ENCODE peak calls at places on chromosomes 12 and 14, in eight cellular contexts. One of them, this sample, is unnamed.

GRCh38 chr12:7131502-7131866 is 1.3 kb downstream of the CLSTN3 start:
- DNase-seq in bronchial epithelial cell: no peak
- DNase-seq in right lobe of liver: no peak
- DNase-seq in ascending aorta: no peak
- DNase-seq in endodermal cell: no peak
- DNase-seq in Caco-2: no peak
- DNase-seq in nephron progenitor cell: no peak
- DNase-seq in psoas muscle: no peak
- DNase-seq in this sample: no peak

GRCh38 chr12:120584343-120585149 is 3.3 kb upstream of the POP5 start:
- DNase-seq in psoas muscle: peak; percentile 48
- DNase-seq in ascending aorta: no peak
- DNase-seq in nephron progenitor cell: peak; percentile 67
- DNase-seq in right lobe of liver: peak; percentile 62
- DNase-seq in bronchial epithelial cell: no peak
- DNase-seq in Caco-2: peak; percentile 50
- DNase-seq in endodermal cell: peak; percentile 91
- DNase-seq in this sample: peak; percentile 45

GRCh38 chr14:33794791-33795300 is 156.0 kb downstream of the EGLN3 start:
- DNase-seq in endodermal cell: no peak
- DNase-seq in right lobe of liver: no peak
- DNase-seq in psoas muscle: no peak
- DNase-seq in bronchial epithelial cell: peak; percentile 73
- DNase-seq in ascending aorta: no peak
- DNase-seq in nephron progenitor cell: no peak
- DNase-seq in Caco-2: no peak
- DNase-seq in this sample: no peak

GRCh38 chr14:25869854-25870253 is 728.0 kb downstream of the NOVA1 start:
- DNase-seq in bronchial epithelial cell: no peak
- DNase-seq in ascending aorta: no peak
- DNase-seq in nephron progenitor cell: no peak
- DNase-seq in right lobe of liver: no peak
- DNase-seq in psoas muscle: no peak
- DNase-seq in endodermal cell: no peak
- DNase-seq in Caco-2: no peak
- DNase-seq in this sample: no peak

GRCh38 chr12:96986883-96987523 is 79.9 kb downstream of the NEDD1 start:
- DNase-seq in ascending aorta: no peak
- DNase-seq in Caco-2: no peak
- DNase-seq in psoas muscle: no peak
- DNase-seq in endodermal cell: peak; percentile 72
- DNase-seq in right lobe of liver: no peak
- DNase-seq in nephron progenitor cell: peak; percentile 33
- DNase-seq in bronchial epithelial cell: peak; percentile 24
- DNase-seq in this sample: no peak

GRCh38 chr14:101717663-101718490 is 43.6 kb upstream of the PPP2R5C start:
- DNase-seq in bronchial epithelial cell: no peak
- DNase-seq in right lobe of liver: no peak
- DNase-seq in Caco-2: peak; percentile 10
- DNase-seq in psoas muscle: no peak
- DNase-seq in ascending aorta: no peak
- DNase-seq in nephron progenitor cell: no peak
- DNase-seq in endodermal cell: peak; percentile 36
- DNase-seq in this sample: peak; percentile 14

GRCh38 chr12:107319536-107320030 is 226.2 kb upstream of the CRY1 start:
- DNase-seq in Caco-2: no peak
- DNase-seq in endodermal cell: no peak
- DNase-seq in bronchial epithelial cell: no peak
- DNase-seq in psoas muscle: no peak
- DNase-seq in nephron progenitor cell: peak; percentile 50
- DNase-seq in ascending aorta: no peak
- DNase-seq in right lobe of liver: no peak
- DNase-seq in this sample: no peak

GRCh38 chr14:21084988-21085853 is 13.2 kb downstream of the ZNF219 start:
- DNase-seq in nephron progenitor cell: no peak
- DNase-seq in right lobe of liver: peak; percentile 64
- DNase-seq in endodermal cell: no peak
- DNase-seq in psoas muscle: no peak
- DNase-seq in ascending aorta: no peak
- DNase-seq in Caco-2: no peak
- DNase-seq in bronchial epithelial cell: peak; percentile 74
- DNase-seq in this sample: no peak

GRCh38 chr12:66191547-66192126 is 2.6 kb downstream of the IRAK3 start:
- DNase-seq in ascending aorta: no peak
- DNase-seq in endodermal cell: peak; percentile 36
- DNase-seq in right lobe of liver: no peak
- DNase-seq in Caco-2: no peak
- DNase-seq in nephron progenitor cell: no peak
- DNase-seq in bronchial epithelial cell: peak; percentile 46
- DNase-seq in psoas muscle: no peak
- DNase-seq in this sample: no peak

GRCh38 chr12:106573239-106573638 is 9.6 kb upstream of the RFX4 start:
- DNase-seq in bronchial epithelial cell: no peak
- DNase-seq in endodermal cell: no peak
- DNase-seq in Caco-2: no peak
- DNase-seq in ascending aorta: no peak
- DNase-seq in right lobe of liver: no peak
- DNase-seq in psoas muscle: no peak
- DNase-seq in nephron progenitor cell: no peak
- DNase-seq in this sample: no peak

GRCh38 chr12:114406326-114407033 is 536 bp upstream of the TBX5 start:
- DNase-seq in psoas muscle: no peak
- DNase-seq in bronchial epithelial cell: no peak
- DNase-seq in right lobe of liver: no peak
- DNase-seq in endodermal cell: peak; percentile 53
- DNase-seq in Caco-2: no peak
- DNase-seq in ascending aorta: no peak
- DNase-seq in nephron progenitor cell: no peak
- DNase-seq in this sample: no peak

GRCh38 chr12:50845021-50845647 is 2.4 kb downstream of the TMPRSS12 start:
- DNase-seq in endodermal cell: no peak
- DNase-seq in right lobe of liver: no peak
- DNase-seq in psoas muscle: no peak
- DNase-seq in nephron progenitor cell: no peak
- DNase-seq in ascending aorta: no peak
- DNase-seq in bronchial epithelial cell: peak; percentile 39
- DNase-seq in Caco-2: no peak
- DNase-seq in this sample: no peak

GRCh38 chr12:93441617-93442410 is at the start of gene UBE2N:
- DNase-seq in psoas muscle: peak; percentile 97
- DNase-seq in nephron progenitor cell: peak; percentile 98
- DNase-seq in right lobe of liver: peak; percentile 98
- DNase-seq in bronchial epithelial cell: peak; percentile 80
- DNase-seq in endodermal cell: peak; percentile 100
- DNase-seq in Caco-2: peak; percentile 96
- DNase-seq in ascending aorta: peak; percentile 88
- DNase-seq in this sample: peak; percentile 95

GRCh38 chr12:120536064-120536791 is 2.1 kb downstream of the RNF10 start:
- DNase-seq in endodermal cell: no peak
- DNase-seq in Caco-2: no peak
- DNase-seq in nephron progenitor cell: no peak
- DNase-seq in bronchial epithelial cell: no peak
- DNase-seq in psoas muscle: no peak
- DNase-seq in right lobe of liver: no peak
- DNase-seq in ascending aorta: no peak
- DNase-seq in this sample: no peak

GRCh38 chr14:22152161-22152870 is 436.7 kb downstream of the DAD1 start:
- DNase-seq in endodermal cell: no peak
- DNase-seq in psoas muscle: no peak
- DNase-seq in nephron progenitor cell: no peak
- DNase-seq in ascending aorta: no peak
- DNase-seq in bronchial epithelial cell: no peak
- DNase-seq in Caco-2: peak; percentile 58
- DNase-seq in right lobe of liver: no peak
- DNase-seq in this sample: no peak

GRCh38 chr12:29743801-29744200 is 39.9 kb downstream of the TMTC1 start:
- DNase-seq in right lobe of liver: no peak
- DNase-seq in psoas muscle: no peak
- DNase-seq in ascending aorta: no peak
- DNase-seq in Caco-2: no peak
- DNase-seq in nephron progenitor cell: no peak
- DNase-seq in bronchial epithelial cell: peak; percentile 81
- DNase-seq in endodermal cell: peak; percentile 63
- DNase-seq in this sample: no peak

GRCh38 chr12:55659486-55660385 is 23.0 kb downstream of the OR10P1 start:
- DNase-seq in right lobe of liver: no peak
- DNase-seq in ascending aorta: no peak
- DNase-seq in Caco-2: no peak
- DNase-seq in endodermal cell: peak; percentile 71
- DNase-seq in psoas muscle: no peak
- DNase-seq in nephron progenitor cell: no peak
- DNase-seq in bronchial epithelial cell: no peak
- DNase-seq in this sample: no peak

GRCh38 chr14:60999536-60999935 is 18.5 kb downstream of the SLC38A6 start:
- DNase-seq in Caco-2: no peak
- DNase-seq in endodermal cell: no peak
- DNase-seq in psoas muscle: no peak
- DNase-seq in ascending aorta: no peak
- DNase-seq in nephron progenitor cell: no peak
- DNase-seq in bronchial epithelial cell: no peak
- DNase-seq in right lobe of liver: no peak
- DNase-seq in this sample: no peak

GRCh38 chr14:85587152-85587697 is 57.3 kb downstream of the FLRT2 start:
- DNase-seq in endodermal cell: no peak
- DNase-seq in ascending aorta: no peak
- DNase-seq in Caco-2: no peak
- DNase-seq in nephron progenitor cell: no peak
- DNase-seq in right lobe of liver: no peak
- DNase-seq in psoas muscle: no peak
- DNase-seq in bronchial epithelial cell: peak; percentile 84
- DNase-seq in this sample: no peak

GRCh38 chr12:129607293-129607692 is 296.5 kb downstream of the TMEM132D start:
- DNase-seq in psoas muscle: no peak
- DNase-seq in ascending aorta: no peak
- DNase-seq in endodermal cell: peak; percentile 78
- DNase-seq in nephron progenitor cell: peak; percentile 21
- DNase-seq in Caco-2: no peak
- DNase-seq in bronchial epithelial cell: no peak
- DNase-seq in right lobe of liver: no peak
- DNase-seq in this sample: no peak

DNA sequence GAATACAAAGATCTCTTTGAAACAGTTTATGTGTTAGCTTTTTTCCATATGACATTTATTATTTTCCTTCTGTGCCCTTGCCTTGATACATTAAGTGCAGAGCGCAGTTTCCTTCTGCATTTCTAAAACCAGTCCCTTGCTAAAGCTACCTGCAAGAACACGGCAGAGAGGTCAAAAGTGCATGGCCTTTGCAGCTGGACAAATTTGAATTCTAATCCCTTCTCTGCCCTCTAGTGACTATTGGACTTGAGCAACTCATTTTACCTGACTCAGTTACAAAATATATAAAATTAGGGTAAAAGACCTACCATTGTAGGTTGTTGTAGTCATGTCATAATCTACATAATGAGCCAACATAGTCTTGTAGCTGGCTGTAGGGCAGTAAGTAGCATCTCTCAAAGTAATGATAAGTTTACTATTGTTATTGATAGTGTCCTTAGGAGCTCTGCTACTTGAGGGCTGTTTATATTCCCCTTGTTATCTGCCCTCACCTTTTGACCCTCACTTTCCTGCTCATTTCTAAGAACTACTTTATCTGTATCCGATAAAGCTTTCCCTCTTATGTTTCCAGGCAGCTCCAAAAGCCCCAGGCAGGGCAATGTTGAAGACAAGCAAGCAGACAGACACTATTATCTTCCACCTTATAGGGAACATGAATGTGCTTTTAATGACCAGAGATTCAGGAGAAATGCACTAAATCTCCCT is 120.0 kb upstream of the PDZRN4 start:
- DNase-seq in nephron progenitor cell: no peak
- DNase-seq in Caco-2: no peak
- DNase-seq in endodermal cell: no peak
- DNase-seq in ascending aorta: no peak
- DNase-seq in psoas muscle: no peak
- DNase-seq in bronchial epithelial cell: no peak
- DNase-seq in right lobe of liver: no peak
- DNase-seq in this sample: no peak
- TF ChIP-seq CTCF in nephron progenitor cell: no peak
- TF ChIP-seq CTCF in Caco-2: no peak
- TF ChIP-seq CTCF in endodermal cell: no peak
- TF ChIP-seq CTCF in ascending aorta: no peak
- TF ChIP-seq CTCF in psoas muscle: no peak
- TF ChIP-seq CTCF in bronchial epithelial cell: no peak
- TF ChIP-seq CTCF in right lobe of liver: no peak
- TF ChIP-seq CTCF in this sample: no peak

GRCh38 chr14:39581474-39581873 is 149.2 kb upstream of the FBXO33 start:
- DNase-seq in bronchial epithelial cell: no peak
- DNase-seq in right lobe of liver: no peak
- DNase-seq in nephron progenitor cell: no peak
- DNase-seq in Caco-2: no peak
- DNase-seq in ascending aorta: no peak
- DNase-seq in endodermal cell: no peak
- DNase-seq in psoas muscle: no peak
- DNase-seq in this sample: no peak

GRCh38 chr14:39582028-39582654 is 149.9 kb upstream of the FBXO33 start:
- DNase-seq in right lobe of liver: no peak
- DNase-seq in endodermal cell: no peak
- DNase-seq in bronchial epithelial cell: no peak
- DNase-seq in psoas muscle: no peak
- DNase-seq in Caco-2: no peak
- DNase-seq in nephron progenitor cell: no peak
- DNase-seq in ascending aorta: no peak
- DNase-seq in this sample: no peak

GRCh38 chr14:39576726-39577125 is 144.5 kb upstream of the FBXO33 start:
- DNase-seq in psoas muscle: no peak
- DNase-seq in nephron progenitor cell: no peak
- DNase-seq in right lobe of liver: no peak
- DNase-seq in bronchial epithelial cell: peak; percentile 8
- DNase-seq in Caco-2: no peak
- DNase-seq in ascending aorta: no peak
- DNase-seq in endodermal cell: no peak
- DNase-seq in this sample: no peak

GRCh38 chr14:39576258-39576657 is 144.0 kb upstream of the FBXO33 start:
- DNase-seq in bronchial epithelial cell: no peak
- DNase-seq in right lobe of liver: no peak
- DNase-seq in psoas muscle: no peak
- DNase-seq in nephron progenitor cell: no peak
- DNase-seq in Caco-2: no peak
- DNase-seq in ascending aorta: no peak
- DNase-seq in endodermal cell: no peak
- DNase-seq in this sample: no peak
- TF ChIP-seq CTCF in bronchial epithelial cell: no peak
- TF ChIP-seq CTCF in right lobe of liver: no peak
- TF ChIP-seq CTCF in psoas muscle: no peak
- TF ChIP-seq CTCF in nephron progenitor cell: no peak
- TF ChIP-seq CTCF in Caco-2: no peak
- TF ChIP-seq CTCF in ascending aorta: no peak
- TF ChIP-seq CTCF in endodermal cell: peak; percentile 60
- TF ChIP-seq CTCF in this sample: no peak

GRCh38 chr12:2353691-2354090 is 300.9 kb downstream of the CACNA1C start:
- DNase-seq in psoas muscle: no peak
- DNase-seq in right lobe of liver: no peak
- DNase-seq in ascending aorta: no peak
- DNase-seq in endodermal cell: no peak
- DNase-seq in bronchial epithelial cell: no peak
- DNase-seq in Caco-2: peak; percentile 31
- DNase-seq in nephron progenitor cell: no peak
- DNase-seq in this sample: no peak
- TF ChIP-seq CTCF in psoas muscle: no peak
- TF ChIP-seq CTCF in right lobe of liver: no peak
- TF ChIP-seq CTCF in ascending aorta: no peak
- TF ChIP-seq CTCF in endodermal cell: no peak
- TF ChIP-seq CTCF in bronchial epithelial cell: no peak
- TF ChIP-seq CTCF in Caco-2: no peak
- TF ChIP-seq CTCF in nephron progenitor cell: no peak
- TF ChIP-seq CTCF in this sample: no peak

GRCh38 chr14:52071675-52072074 is 2.8 kb upstream of the NID2 start:
- DNase-seq in nephron progenitor cell: no peak
- DNase-seq in ascending aorta: no peak
- DNase-seq in psoas muscle: no peak
- DNase-seq in endodermal cell: no peak
- DNase-seq in Caco-2: no peak
- DNase-seq in right lobe of liver: no peak
- DNase-seq in bronchial epithelial cell: peak; percentile 29
- DNase-seq in this sample: no peak
- TF ChIP-seq CTCF in nephron progenitor cell: no peak
- TF ChIP-seq CTCF in ascending aorta: no peak
- TF ChIP-seq CTCF in psoas muscle: no peak
- TF ChIP-seq CTCF in endodermal cell: peak; percentile 67
- TF ChIP-seq CTCF in Caco-2: no peak
- TF ChIP-seq CTCF in right lobe of liver: no peak
- TF ChIP-seq CTCF in bronchial epithelial cell: no peak
- TF ChIP-seq CTCF in this sample: no peak